ENCODE peak calls at places on chromosomes 12 and 14, in seven cellular contexts. O is MM.1S, H is PC-3, X is HCT116, J is hepatocyte, V is GM23338, B is neural progenitor cell. Q is an unnamed sample.

GRCh38 chr12:116996058-116996457 is 85.3 kb downstream of the FBXW8 start:
- DNase-seq in O (no peak), H (no peak), X (no peak), J (no peak), V (no peak), B (no peak), Q (no peak)

GRCh38 chr12:14959463-14959862 is 1.9 kb downstream of the ARHGDIB start:
- DNase-seq in O (no peak), H (no peak), X (no peak), J (no peak), V (no peak), B (no peak), Q (no peak)

GRCh38 chr12:87323369-87323768 is 705.8 kb downstream of the C12orf50 start:
- DNase-seq in O (no peak), H (peak), X (no peak), J (no peak), V (no peak), B (no peak), Q (no peak)

GRCh38 chr12:24228980-24229730 is 279.7 kb upstream of the SOX5 start:
- DNase-seq in O (no peak), H (no peak), X (no peak), J (no peak), V (no peak), B (no peak), Q (no peak)

GRCh38 chr14:33118653-33119052 is 180.0 kb downstream of the NPAS3 start:
- DNase-seq in O (no peak), H (peak), X (no peak), J (peak), V (no peak), B (no peak), Q (no peak)

GRCh38 chr14:103007555-103007954 is 49.8 kb downstream of the CDC42BPB start:
- DNase-seq in O (no peak), H (no peak), X (no peak), J (no peak), V (no peak), B (no peak), Q (no peak)

GRCh38 chr12:74415633-74416032 is 122.0 kb upstream of the ATXN7L3B start:
- DNase-seq in O (peak), H (peak), X (peak), J (peak), V (peak), B (peak), Q (peak)

GRCh38 chr14:75941030-75941429 is 40.8 kb downstream of the TGFB3 start:
- DNase-seq in O (no peak), H (no peak), X (no peak), J (no peak), V (no peak), B (no peak), Q (no peak)

GRCh38 chr14:67982711-67983608 is 163.4 kb downstream of the RAD51B start:
- DNase-seq in O (no peak), H (peak), X (no peak), J (no peak), V (no peak), B (no peak), Q (no peak)

GRCh38 chr12:95942106-95942531 is 295 bp downstream of the CCDC38 start:
- DNase-seq in O (no peak), H (no peak), X (no peak), J (no peak), V (peak), B (no peak), Q (peak)

GRCh38 chr12:95940514-95940913 is 1.9 kb downstream of the CCDC38 start:
- DNase-seq in O (no peak), H (no peak), X (no peak), J (no peak), V (no peak), B (no peak), Q (no peak)

GRCh38 chr12:95944108-95944704 is 1.1 kb downstream of the AMDHD1 start:
- DNase-seq in O (no peak), H (no peak), X (no peak), J (no peak), V (no peak), B (no peak), Q (no peak)

GRCh38 chr12:95942532-95943230 is at the start of gene CCDC38:
- DNase-seq in O (peak), H (peak), X (peak), J (peak), V (peak), B (peak), Q (peak)

GRCh38 chr12:95943231-95943842 is at the start of gene AMDHD1:
- DNase-seq in O (peak), H (peak), X (peak), J (peak), V (peak), B (peak), Q (peak)
- TF ChIP-seq EZH2phosphoT487 in O (no peak), H (no peak), X (no peak), J (no peak), V (no peak), B (no peak), Q (no peak)

DNA sequence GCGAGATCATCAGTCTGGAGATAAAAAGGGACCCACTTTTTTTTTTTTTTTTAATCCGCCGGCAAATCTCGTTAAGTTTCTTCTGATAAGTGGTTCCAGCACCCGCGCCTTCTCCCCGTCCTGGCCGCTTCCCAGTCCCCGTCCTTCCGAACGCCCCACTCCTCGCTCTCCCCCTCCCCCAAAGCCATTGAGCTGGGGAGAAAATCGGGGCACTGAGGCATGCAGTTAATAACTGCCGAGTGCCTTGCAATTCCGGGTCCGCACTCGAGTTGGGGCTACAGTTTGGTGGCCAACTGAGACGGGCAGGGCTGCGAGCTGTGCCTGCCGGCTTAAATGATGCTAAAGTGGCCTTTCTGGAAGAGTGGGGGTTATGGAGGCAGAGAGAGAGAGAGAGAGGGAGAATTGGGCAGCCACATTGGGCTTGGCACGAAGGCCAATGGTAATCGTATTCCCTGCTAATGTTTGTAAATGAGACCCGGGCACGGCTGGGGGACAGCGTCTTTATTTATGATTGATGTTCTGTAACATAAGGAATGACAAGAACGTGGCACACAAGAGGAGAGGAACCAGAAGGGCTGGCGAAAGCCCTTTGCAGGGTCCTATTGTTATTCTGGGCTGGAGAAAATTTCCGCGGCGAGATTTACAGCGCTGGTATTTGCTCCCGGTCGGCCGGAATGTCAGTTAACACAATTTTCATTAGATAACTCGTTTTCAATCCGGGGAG is 115.4 kb upstream of the MYL2 start:
- DNase-seq in O (no peak), H (no peak), X (no peak), J (no peak), V (peak), B (peak), Q (no peak)
- TF ChIP-seq CTCF in O (no peak), H (no peak), X (no peak), J (no peak), V (no peak), B (no peak), Q (no peak)

DNA sequence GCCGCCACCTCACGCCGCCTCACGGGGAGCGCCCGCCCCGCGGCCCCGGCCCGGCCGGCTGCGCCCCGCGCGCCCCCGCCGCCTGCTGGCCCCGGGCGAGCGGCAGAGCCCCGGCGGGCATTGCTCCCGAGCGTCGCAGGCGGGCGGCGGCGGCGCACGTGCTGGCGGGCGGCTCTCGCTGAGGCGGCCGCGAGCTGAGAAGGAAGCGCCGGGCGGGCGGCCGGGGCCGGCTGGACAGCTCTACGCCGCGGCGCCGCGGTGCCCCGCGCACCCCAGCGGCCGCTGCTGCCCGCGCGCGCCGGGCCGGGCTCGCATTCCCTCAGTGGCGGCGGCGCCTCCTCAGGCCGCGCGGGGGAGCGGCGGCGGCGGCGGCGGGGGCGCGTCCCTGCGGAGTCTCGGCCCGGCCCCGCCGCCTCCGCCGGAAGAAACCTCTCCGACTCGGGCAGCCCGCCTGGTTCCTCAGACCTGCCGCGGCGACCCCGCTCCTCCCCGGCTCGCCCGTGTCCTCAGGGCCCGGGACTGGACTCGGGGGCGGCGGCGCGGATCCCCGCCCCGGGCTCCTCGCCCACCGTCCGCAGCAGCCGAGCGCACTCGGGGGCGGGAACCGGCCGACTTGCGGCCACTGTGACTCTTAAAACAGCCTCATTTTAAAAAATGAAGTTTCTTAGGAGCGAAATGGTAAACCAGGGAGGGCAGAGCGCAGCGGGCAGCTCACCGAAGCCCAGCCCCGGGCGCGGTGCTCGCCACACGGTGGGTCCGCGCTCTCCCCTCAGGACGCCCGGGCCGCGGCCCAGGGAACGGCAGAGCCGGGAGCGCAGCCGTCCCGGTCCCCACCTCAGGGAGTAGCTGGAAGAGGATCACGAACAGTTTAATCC is at the start of gene PITPNM2:
- DNase-seq in O (peak), H (peak), X (no peak), J (peak), V (peak), B (peak), Q (peak)
- TF ChIP-seq EZH2phosphoT487 in O (no peak), H (no peak), X (no peak), J (no peak), V (no peak), B (no peak), Q (no peak)

GRCh38 chr12:122096014-122096413 is 17.5 kb downstream of the MLXIP start:
- DNase-seq in O (no peak), H (no peak), X (no peak), J (no peak), V (no peak), B (no peak), Q (no peak)

GRCh38 chr12:122090759-122091535 is 12.4 kb downstream of the MLXIP start:
- DNase-seq in O (no peak), H (no peak), X (no peak), J (peak), V (no peak), B (no peak), Q (no peak)

GRCh38 chr12:122094735-122095561 is 16.4 kb downstream of the MLXIP start:
- DNase-seq in O (no peak), H (no peak), X (no peak), J (no peak), V (no peak), B (no peak), Q (no peak)

GRCh38 chr12:122094261-122094734 is 15.7 kb downstream of the MLXIP start:
- DNase-seq in O (no peak), H (no peak), X (no peak), J (no peak), V (no peak), B (no peak), Q (no peak)

DNA sequence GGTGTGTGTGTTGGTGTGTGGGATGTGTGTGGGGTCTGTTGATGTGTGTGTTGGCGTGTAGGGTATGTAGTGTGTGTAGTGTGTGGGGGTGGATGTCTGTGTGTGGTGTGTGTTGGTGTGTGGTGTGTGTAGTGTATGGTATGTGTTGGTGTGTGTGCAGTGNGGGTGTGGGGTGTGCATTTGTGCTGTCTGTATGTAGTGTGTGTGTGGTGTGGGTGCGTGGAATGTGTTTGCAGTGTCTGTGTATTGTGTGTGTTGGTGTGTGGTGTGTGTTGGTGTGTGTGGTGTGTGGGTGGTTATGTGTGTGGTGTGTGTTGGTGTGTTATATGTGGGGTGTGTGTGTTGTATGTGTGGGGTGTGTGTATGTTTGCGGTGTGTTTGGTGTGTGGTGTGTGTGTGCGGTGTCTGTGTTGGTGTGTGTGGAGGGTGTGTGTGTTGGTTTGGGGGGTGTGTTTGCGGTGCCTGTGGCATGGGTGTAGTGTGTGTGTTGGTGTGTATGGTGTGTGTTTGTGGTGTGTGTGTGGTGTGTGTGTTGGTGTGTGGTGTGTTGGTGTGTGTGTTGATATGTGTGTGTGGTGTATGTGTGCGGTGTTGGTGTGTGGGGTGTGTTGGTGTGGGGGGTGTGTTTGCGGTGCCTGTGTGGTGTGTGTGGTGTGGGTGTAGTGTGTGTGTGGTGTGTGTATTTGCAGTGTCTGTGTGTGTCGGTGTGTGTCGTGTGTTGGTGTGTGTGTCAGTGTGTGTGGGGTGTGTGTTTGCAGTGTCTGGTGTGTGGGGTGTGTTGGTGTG is 14.7 kb downstream of the MLXIP start:
- DNase-seq in O (no peak), H (no peak), X (no peak), J (no peak), V (no peak), B (no peak), Q (no peak)
- TF ChIP-seq CTCF in O (no peak), H (no peak), X (no peak), J (no peak), V (no peak), B (no peak), Q (no peak)

GRCh38 chr12:113930249-113930648 is 35.9 kb downstream of the RBM19 start:
- DNase-seq in O (no peak), H (no peak), X (no peak), J (no peak), V (no peak), B (no peak), Q (no peak)
- TF ChIP-seq EZH2phosphoT487 in O (no peak), H (no peak), X (no peak), J (no peak), V (no peak), B (no peak), Q (no peak)

Q was measured in OCI-LY7.